ENCODE peak calls at places on chromosomes 11 and 22, in four cellular contexts. I is NCI-H345; A is effector memory CD4-positive, alpha-beta T cell; V is heart left ventricle. E is an unnamed sample.

GRCh38 chr11:77558380-77558779 is 31.4 kb upstream of the AQP11 start:
- DNase-seq in A (no peak), V (no peak), I (no peak), E (no peak)

GRCh38 chr11:10072142-10072541 is 221.9 kb downstream of the SBF2 start:
- DNase-seq in A (no peak), I (no peak), V (no peak), E (no peak)

GRCh38 chr11:16862733-16863132 is 124.3 kb downstream of the C11orf58 start:
- DNase-seq in V (no peak), A (no peak), I (no peak), E (peak; percentile 9)

GRCh38 chr11:132445966-132446365 is 1075.6 kb downstream of the NTM start:
- DNase-seq in A (no peak), V (no peak), I (no peak), E (no peak)

GRCh38 chr11:104853276-104853675 is 45.0 kb downstream of the CASP12 start:
- DNase-seq in A (no peak), I (no peak), V (no peak), E (no peak)

GRCh38 chr11:71331631-71332030 is 79.3 kb upstream of the SHANK2 start:
- DNase-seq in V (no peak), A (no peak), I (no peak), E (no peak)

GRCh38 chr11:57515332-57516060 is at the start of gene SLC43A1:
- DNase-seq in V (peak; percentile 56), I (no peak), A (no peak), E (peak; percentile 56)

GRCh38 chr11:13118194-13118593 is 109.1 kb downstream of the RASSF10 start:
- DNase-seq in A (no peak), I (no peak), V (no peak), E (no peak)

GRCh38 chr11:64358907-64359711 is at the start of gene RPS6KA4:
- DNase-seq in I (peak; percentile 50), A (no peak), V (peak; percentile 73), E (peak; percentile 60)

GRCh38 chr11:66529069-66529468 is 16.8 kb downstream of the ZDHHC24 start:
- DNase-seq in I (no peak), A (no peak), V (no peak), E (no peak)

GRCh38 chr11:76691655-76692054 is 21.1 kb upstream of the LRRC32 start:
- DNase-seq in A (no peak), V (no peak), I (no peak), E (no peak)

GRCh38 chr22:37169947-37170688 is 17.9 kb downstream of the C1QTNF6 start:
- DNase-seq in A (no peak), I (no peak), V (no peak), E (no peak)

GRCh38 chr11:44627911-44628729 is 62.7 kb downstream of the CD82 start:
- DNase-seq in I (peak; percentile 58), V (peak; percentile 85), A (no peak), E (peak; percentile 83)

GRCh38 chr11:121394785-121395184 is 57.3 kb upstream of the SORL1 start:
- DNase-seq in V (no peak), I (no peak), A (no peak), E (peak; percentile 15)

GRCh38 chr11:61598886-61599868 is 18.3 kb upstream of the SYT7 start:
- DNase-seq in V (peak; percentile 54), I (no peak), A (no peak), E (no peak)

GRCh38 chr11:75536786-75537629 is 11.3 kb upstream of the GDPD5 start:
- DNase-seq in I (no peak), A (peak; percentile 35), V (no peak), E (no peak)

GRCh38 chr11:126318642-126319373 is 14.9 kb downstream of the DCPS start:
- DNase-seq in A (no peak), I (no peak), V (peak; percentile 59), E (no peak)

GRCh38 chr22:50035976-50036375 is 22.1 kb downstream of the TTLL8 start:
- DNase-seq in V (no peak), A (no peak), I (no peak), E (no peak)

GRCh38 chr11:83256602-83257340 is 29.4 kb downstream of the CCDC90B start:
- DNase-seq in I (no peak), A (no peak), V (no peak), E (no peak)

GRCh38 chr22:49228431-49229037 is 599.1 kb downstream of the BRD1 start:
- DNase-seq in A (no peak), I (peak; percentile 25), V (peak; percentile 0), E (peak; percentile 15)

GRCh38 chr22:36435516-36436415 is 45.7 kb downstream of the TXN2 start:
- DNase-seq in A (peak; percentile 70), I (peak; percentile 50), V (no peak), E (peak; percentile 43)

GRCh38 chr11:134614141-134614540 is 202.1 kb upstream of the B3GAT1 start:
- DNase-seq in A (no peak), V (no peak), I (no peak), E (no peak)

GRCh38 chr11:132770802-132771545 is 761.3 kb downstream of the OPCML start:
- DNase-seq in I (no peak), A (no peak), V (no peak), E (no peak)

GRCh38 chr22:24516301-24516737 is 21.2 kb downstream of the UPB1 start:
- DNase-seq in I (no peak), V (no peak), A (no peak), E (no peak)

E was measured in NCI-H146.